ENCODE peak calls at places on chromosomes 4 and X, in seven cellular contexts. B, T, H, N, Z, L and Y are unnamed samples.

GRCh38 chr4:114400531-114400930 is 198.1 kb upstream of the UGT8 start:
- DNase-seq in L (peak; percentile 5), T (no peak), N (no peak), B (no peak), H (no peak), Z (no peak), Y (no peak)

GRCh38 chrX:56786889-56787733 is 58.1 kb downstream of the NBDY start:
- DNase-seq in B (no peak), N (no peak), H (no peak), Z (no peak), L (no peak), T (no peak), Y (no peak)

GRCh38 chr4:123096038-123096437 is 173.6 kb upstream of the NUDT6 start:
- DNase-seq in H (peak; percentile 37), B (no peak), N (peak; percentile 56), L (no peak), Z (no peak), T (no peak), Y (peak; percentile 76)

GRCh38 chr4:6596948-6597347 is 22.0 kb downstream of the MAN2B2 start:
- DNase-seq in L (no peak), T (no peak), B (no peak), N (no peak), H (no peak), Z (no peak), Y (no peak)

GRCh38 chrX:3191186-3191585 is 149.9 kb downstream of the ARSF start:
- DNase-seq in T (no peak), L (no peak), H (no peak), Z (no peak), B (no peak), N (peak; percentile 27), Y (no peak)

GRCh38 chr4:72076562-72076961 is 44.8 kb downstream of the NPFFR2 start:
- DNase-seq in H (no peak), B (no peak), L (peak; percentile 81), N (peak; percentile 36), T (no peak), Z (no peak), Y (no peak)

GRCh38 chr4:102151696-102152095 is 193.6 kb downstream of the SLC39A8 start:
- DNase-seq in L (no peak), H (no peak), T (no peak), Z (no peak), N (no peak), B (no peak), Y (no peak)

GRCh38 chrX:11100281-11101035 is 10.7 kb upstream of the HCCS start:
- DNase-seq in L (peak; percentile 64), H (peak; percentile 4), T (peak; percentile 23), B (no peak), Z (peak; percentile 1), N (peak; percentile 61), Y (peak; percentile 6)

GRCh38 chr4:125483278-125483677 is 168.5 kb downstream of the FAT4 start:
- DNase-seq in Z (no peak), L (no peak), B (no peak), N (no peak), H (no peak), T (no peak), Y (no peak)

GRCh38 chr4:154344686-154345085 is 146.9 kb downstream of the DCHS2 start:
- DNase-seq in B (no peak), N (no peak), Z (no peak), L (no peak), H (no peak), T (no peak), Y (no peak)

GRCh38 chr4:181538435-181538834 is 704.8 kb upstream of the TENM3 start:
- DNase-seq in B (no peak), N (no peak), Z (no peak), T (no peak), L (no peak), H (no peak), Y (no peak)

GRCh38 chr4:99120501-99120900 is 23.6 kb downstream of the ADH4 start:
- DNase-seq in N (no peak), B (no peak), T (no peak), Z (no peak), L (no peak), H (no peak), Y (no peak)

GRCh38 chr4:38728651-38729141 is 54.1 kb downstream of the TLR10 start:
- DNase-seq in H (no peak), B (peak; percentile 9), T (no peak), Z (no peak), N (no peak), L (no peak), Y (no peak)

GRCh38 chr4:127759893-127760292 is 22.2 kb upstream of the HSPA4L start:
- DNase-seq in N (no peak), L (no peak), H (no peak), T (no peak), Z (no peak), B (no peak), Y (no peak)

GRCh38 chrX:24513416-24513815 is 48.3 kb downstream of the PDK3 start:
- DNase-seq in N (no peak), L (no peak), B (no peak), H (no peak), T (no peak), Z (no peak), Y (no peak)

GRCh38 chr4:184688447-184688846 is 38.9 kb downstream of the PRIMPOL start:
- DNase-seq in Z (no peak), T (no peak), B (no peak), H (no peak), L (peak; percentile 95), N (peak; percentile 94), Y (no peak)

GRCh38 chr4:124974163-124974562 is 261.6 kb upstream of the ANKRD50 start:
- DNase-seq in H (no peak), N (peak; percentile 61), B (no peak), T (no peak), L (no peak), Z (no peak), Y (no peak)

GRCh38 chrX:7614616-7615015 is 228.4 kb upstream of the VCX start:
- DNase-seq in L (no peak), Z (no peak), B (no peak), N (no peak), T (no peak), H (no peak), Y (no peak)

GRCh38 chr4:89586864-89587263 is 250.1 kb downstream of the SNCA start:
- DNase-seq in Z (no peak), L (peak; percentile 35), T (no peak), H (peak; percentile 5), N (peak; percentile 18), B (no peak), Y (peak; percentile 62)

GRCh38 chr4:17033256-17034245 is 135.1 kb upstream of the LDB2 start:
- DNase-seq in N (peak; percentile 17), T (no peak), Z (no peak), B (no peak), L (no peak), H (no peak), Y (no peak)

GRCh38 chr4:52173470-52174055 is 122.5 kb downstream of the SPATA18 start:
- DNase-seq in B (no peak), H (no peak), T (no peak), L (no peak), N (peak; percentile 51), Z (no peak), Y (peak; percentile 70)

GRCh38 chr4:108118505-108118904 is 50.2 kb downstream of the LEF1 start:
- DNase-seq in Z (no peak), B (peak; percentile 92), N (peak; percentile 3), L (peak; percentile 22), H (no peak), T (no peak), Y (no peak)

GRCh38 chrX:123961268-123962005 is at the start of gene STAG2:
- DNase-seq in B (peak; percentile 62), T (peak; percentile 83), Z (peak; percentile 74), H (peak; percentile 87), N (peak; percentile 81), L (peak; percentile 83), Y (peak; percentile 64)

GRCh38 chrX:148871422-148872152 is 371.2 kb downstream of the AFF2 start:
- DNase-seq in T (no peak), B (no peak), N (peak; percentile 26), L (peak; percentile 87), Z (peak; percentile 0), H (peak; percentile 44), Y (no peak)

GRCh38 chr4:3526456-3526855 is 5.8 kb downstream of the LRPAP1 start:
- DNase-seq in L (no peak), T (no peak), N (no peak), H (no peak), Z (no peak), B (no peak), Y (no peak)

GRCh38 chr4:159235779-159236368 is 133.0 kb downstream of the RAPGEF2 start:
- DNase-seq in N (peak; percentile 85), L (peak; percentile 30), B (no peak), Z (no peak), T (no peak), H (no peak), Y (no peak)

GRCh38 chrX:104712515-104712914 is 146.5 kb downstream of the IL1RAPL2 start:
- DNase-seq in L (no peak), N (peak; percentile 6), T (no peak), Z (no peak), H (no peak), B (no peak), Y (no peak)

GRCh38 chr4:47531241-47531953 is 46.3 kb downstream of the ATP10D start:
- DNase-seq in B (no peak), L (peak; percentile 94), Z (no peak), T (no peak), N (peak; percentile 98), H (peak; percentile 93), Y (peak; percentile 98)

GRCh38 chr4:153527690-153528089 is 61.5 kb downstream of the TMEM131L start:
- DNase-seq in N (no peak), L (no peak), H (no peak), Z (no peak), T (no peak), B (no peak), Y (no peak)